ENCODE peak calls at places on chromosomes 6 and 20, in eight cellular contexts. O is iPS DF 6.9, W is stomach, I is fibroblast of the aortic adventitia, C is ascending aorta, S is mammary epithelial cell, N is dorsolateral prefrontal cortex, J is endothelial cell of umbilical vein. X is an unnamed sample.

GRCh38 chr6:166361080-166361429 is 18.7 kb upstream of the SFT2D1 start:
- DNase-seq in O (no peak), W (no peak), I (peak; percentile 28), C (no peak), S (peak; percentile 73), N (no peak), J (no peak), X (no peak)

GRCh38 chr20:63893999-63894357 is 948 bp upstream of the DNAJC5 start:
- DNase-seq in O (no peak), W (no peak), I (peak; percentile 16), C (no peak), S (no peak), N (no peak), J (peak; percentile 9), X (no peak)

GRCh38 chr6:136334465-136334846 is 44.8 kb upstream of the BCLAF1 start:
- DNase-seq in O (no peak), W (no peak), I (no peak), C (no peak), S (no peak), N (peak; percentile 39), J (no peak), X (no peak)

GRCh38 chr6:88662163-88662580 is 301.2 kb downstream of the RNGTT start:
- DNase-seq in O (no peak), W (peak; percentile 36), I (no peak), C (no peak), S (no peak), N (no peak), J (no peak), X (no peak)

GRCh38 chr6:161411265-161411944 is 137.5 kb upstream of the AGPAT4 start:
- DNase-seq in O (no peak), W (no peak), I (peak; percentile 13), C (no peak), S (peak; percentile 40), N (no peak), J (no peak), X (no peak)

GRCh38 chr20:34881689-34882088 is 5.3 kb downstream of the ACSS2 start:
- DNase-seq in O (no peak), W (no peak), I (no peak), C (no peak), S (no peak), N (no peak), J (no peak), X (no peak)

GRCh38 chr6:157139054-157139708 is 184.1 kb downstream of the TMEM242 start:
- DNase-seq in O (no peak), W (no peak), I (no peak), C (no peak), S (no peak), N (no peak), J (no peak), X (peak; percentile 17)

GRCh38 chr6:2522521-2522920 is 228.2 kb downstream of the MYLK4 start:
- DNase-seq in O (no peak), W (no peak), I (no peak), C (no peak), S (peak; percentile 82), N (no peak), J (peak; percentile 64), X (no peak)

GRCh38 chr6:105209950-105210706 is 30.3 kb upstream of the POPDC3 start:
- DNase-seq in O (no peak), W (no peak), I (peak; percentile 85), C (no peak), S (peak; percentile 86), N (no peak), J (peak; percentile 56), X (peak; percentile 4)

GRCh38 chr6:33824461-33825154 is 20.8 kb upstream of the MLN start:
- DNase-seq in O (no peak), W (peak; percentile 32), I (peak; percentile 61), C (no peak), S (no peak), N (no peak), J (peak; percentile 18), X (peak; percentile 21)

GRCh38 chr20:64116541-64117423 is 9.4 kb upstream of the NPBWR2 start:
- DNase-seq in O (no peak), W (peak; percentile 23), I (no peak), C (no peak), S (no peak), N (no peak), J (no peak), X (no peak)

GRCh38 chr6:107103082-107103481 is 12.2 kb downstream of the BEND3 start:
- DNase-seq in O (no peak), W (peak; percentile 19), I (no peak), C (no peak), S (no peak), N (no peak), J (no peak), X (no peak)

GRCh38 chr20:62515826-62516225 is 40.0 kb upstream of the GATA5 start:
- DNase-seq in O (no peak), W (no peak), I (no peak), C (no peak), S (no peak), N (no peak), J (no peak), X (no peak)

GRCh38 chr6:169722362-169723199 is 1.7 kb downstream of the PHF10 start:
- DNase-seq in O (no peak), W (peak; percentile 43), I (peak; percentile 81), C (no peak), S (peak; percentile 86), N (peak; percentile 19), J (peak; percentile 88), X (no peak)

GRCh38 chr6:28695671-28696537 is 170.2 kb downstream of the GPX5 start:
- DNase-seq in O (no peak), W (no peak), I (peak; percentile 25), C (no peak), S (peak; percentile 64), N (no peak), J (no peak), X (peak; percentile 35)

GRCh38 chr6:28693751-28694443 is 168.2 kb downstream of the GPX5 start:
- DNase-seq in O (no peak), W (no peak), I (no peak), C (no peak), S (no peak), N (no peak), J (no peak), X (no peak)

DNA sequence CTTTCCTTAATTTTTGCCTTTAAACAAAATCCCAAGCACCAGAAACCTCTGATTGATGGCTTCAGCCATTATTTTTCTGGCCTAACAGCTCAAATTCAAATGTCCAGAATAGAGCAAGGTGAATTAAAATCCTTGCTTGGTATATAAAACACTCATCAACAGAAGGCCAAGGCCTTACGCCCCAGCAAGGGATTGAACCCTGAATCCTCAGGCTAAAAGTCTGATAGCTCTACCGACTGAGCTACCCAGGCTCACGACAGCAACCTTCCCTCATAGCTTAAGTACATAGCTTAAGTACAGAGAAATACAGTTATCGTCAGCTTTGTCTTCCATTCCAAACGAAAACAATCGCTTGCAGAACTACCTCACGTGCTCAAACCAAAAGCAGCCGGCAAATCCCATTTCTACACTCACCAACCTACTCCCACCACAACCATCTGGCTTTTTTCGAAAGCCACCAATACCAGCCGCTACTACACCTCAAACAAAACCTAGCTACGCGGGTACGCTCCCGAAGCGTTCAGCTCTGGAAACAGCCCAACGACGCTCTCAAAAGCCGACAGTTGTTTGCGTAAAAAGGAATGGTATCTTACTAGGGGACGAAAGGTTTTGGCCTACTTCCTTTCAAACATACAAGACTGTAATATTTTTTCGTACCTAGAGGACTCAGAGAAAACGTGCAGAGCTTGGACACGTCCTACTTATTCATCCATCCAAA is 167.5 kb downstream of the GPX5 start:
- DNase-seq in O (no peak), W (no peak), I (no peak), C (no peak), S (peak; percentile 16), N (no peak), J (no peak), X (no peak)
- H3K4me3 ChIP-seq in O (peak overlapping the region; percentile 24), W (no peak overlapping the region), I (no peak overlapping the region), C (no peak overlapping the region), S (no peak overlapping the region), N (no peak overlapping the region), J (no peak overlapping the region), X (no peak overlapping the region)

GRCh38 chr20:13236990-13237720 is 16.1 kb downstream of the ISM1 start:
- DNase-seq in O (no peak), W (no peak), I (no peak), C (no peak), S (no peak), N (no peak), J (no peak), X (no peak)
- H3K4me3 ChIP-seq in O (no peak overlapping the region), W (no peak overlapping the region), I (no peak overlapping the region), C (no peak overlapping the region), S (no peak overlapping the region), N (no peak overlapping the region), J (no peak overlapping the region), X (no peak overlapping the region)

GRCh38 chr6:41204156-41204555 is 3.2 kb upstream of the TREML2 start:
- DNase-seq in O (no peak), W (no peak), I (no peak), C (no peak), S (no peak), N (no peak), J (no peak), X (no peak)

GRCh38 chr6:41200296-41200900 is 551 bp downstream of the TREML2 start:
- DNase-seq in O (no peak), W (peak; percentile 34), I (peak; percentile 15), C (peak; percentile 32), S (peak; percentile 24), N (no peak), J (no peak), X (no peak)

GRCh38 chr6:41201784-41202181 is 834 bp upstream of the TREML2 start:
- DNase-seq in O (no peak), W (no peak), I (no peak), C (no peak), S (no peak), N (no peak), J (no peak), X (no peak)

GRCh38 chr6:41199427-41200246 is 1.3 kb downstream of the TREML2 start:
- DNase-seq in O (no peak), W (no peak), I (no peak), C (no peak), S (no peak), N (no peak), J (no peak), X (no peak)

GRCh38 chr6:41200901-41201783 is at the start of gene TREML2:
- DNase-seq in O (no peak), W (no peak), I (no peak), C (no peak), S (no peak), N (no peak), J (no peak), X (no peak)
- H3K4me3 ChIP-seq in O (no peak within 1 kb of the TSS), W (no peak within 1 kb of the TSS), I (no peak within 1 kb of the TSS), C (no peak within 1 kb of the TSS), S (no peak within 1 kb of the TSS), N (no peak within 1 kb of the TSS), J (no peak within 1 kb of the TSS), X (no peak within 1 kb of the TSS)

GRCh38 chr6:139129284-139129683 is 5.6 kb upstream of the HECA start:
- DNase-seq in O (no peak), W (no peak), I (peak; percentile 38), C (no peak), S (peak; percentile 14), N (no peak), J (no peak), X (no peak)

GRCh38 chr6:139126255-139126654 is 8.6 kb upstream of the HECA start:
- DNase-seq in O (no peak), W (no peak), I (peak; percentile 81), C (no peak), S (peak; percentile 65), N (peak; percentile 68), J (no peak), X (no peak)

GRCh38 chr6:139119553-139119952 is 15.3 kb upstream of the HECA start:
- DNase-seq in O (no peak), W (no peak), I (no peak), C (no peak), S (no peak), N (no peak), J (no peak), X (no peak)

GRCh38 chr6:139124887-139125672 is 9.8 kb upstream of the HECA start:
- DNase-seq in O (peak; percentile 33), W (peak; percentile 69), I (peak; percentile 66), C (peak; percentile 15), S (peak; percentile 72), N (no peak), J (peak; percentile 26), X (peak; percentile 53)
- H3K4me3 ChIP-seq in O (no peak overlapping the region), W (no peak overlapping the region), I (no peak overlapping the region), C (no peak overlapping the region), S (no peak overlapping the region), N (no peak overlapping the region), J (no peak overlapping the region), X (no peak overlapping the region)